ENCODE peak calls at places on chromosomes 3 and 15, in eight cellular contexts. V is activated CD8-positive, alpha-beta T cell treated with anti-CD3 and anti-CD28 coated beads for 36 hours; A is AG10803; X is upper lobe of right lung; Y is RWPE1; Z is B cell; I is transverse colon; D is Calu3. U is an unnamed sample.

GRCh38 chr3:15903164-15903563 is 105.4 kb upstream of the ANKRD28 start:
- DNase-seq in V (no peak), A (peak), X (no peak), Y (no peak), Z (no peak), I (no peak), D (no peak), U (no peak)

GRCh38 chr3:187777331-187778046 is 32.2 kb upstream of the BCL6 start:
- DNase-seq in V (peak), A (peak), X (no peak), Y (no peak), Z (peak), I (no peak), D (peak), U (no peak)

GRCh38 chr15:40052604-40053003 is 13.6 kb upstream of the SRP14 start:
- DNase-seq in V (no peak), A (no peak), X (no peak), Y (no peak), Z (no peak), I (peak), D (no peak), U (no peak)

GRCh38 chr15:46879067-46879770 is 838.1 kb upstream of the SEMA6D start:
- DNase-seq in V (no peak), A (no peak), X (no peak), Y (no peak), Z (no peak), I (no peak), D (no peak), U (no peak)

GRCh38 chr3:9047465-9048346 is 84.4 kb upstream of the RAD18 start:
- DNase-seq in V (no peak), A (no peak), X (no peak), Y (no peak), Z (no peak), I (peak), D (no peak), U (no peak)

GRCh38 chr15:79028411-79028964 is 62.1 kb downstream of the RASGRF1 start:
- DNase-seq in V (peak), A (peak), X (no peak), Y (peak), Z (peak), I (peak), D (peak), U (no peak)

GRCh38 chr3:123618076-123618703 is 33.3 kb upstream of the HACD2 start:
- DNase-seq in V (no peak), A (no peak), X (no peak), Y (no peak), Z (no peak), I (no peak), D (no peak), U (no peak)

GRCh38 chr3:109863701-109864100 is 526.4 kb upstream of the DPPA4 start:
- DNase-seq in V (no peak), A (no peak), X (no peak), Y (no peak), Z (no peak), I (no peak), D (no peak), U (no peak)

GRCh38 chr3:156609546-156609945 is 54.6 kb upstream of the SSR3 start:
- DNase-seq in V (no peak), A (no peak), X (no peak), Y (no peak), Z (no peak), I (no peak), D (no peak), U (no peak)

GRCh38 chr3:120368172-120368571 is 19.0 kb upstream of the LRRC58 start:
- DNase-seq in V (no peak), A (no peak), X (no peak), Y (no peak), Z (no peak), I (no peak), D (no peak), U (no peak)

GRCh38 chr15:71610991-71611720 is 199.2 kb upstream of the NR2E3 start:
- DNase-seq in V (no peak), A (peak), X (no peak), Y (no peak), Z (no peak), I (no peak), D (no peak), U (no peak)

GRCh38 chr15:40392986-40393948 is 10.7 kb downstream of the KNSTRN start:
- DNase-seq in V (no peak), A (peak), X (no peak), Y (no peak), Z (no peak), I (no peak), D (no peak), U (peak)

GRCh38 chr15:63104727-63105126 is 16.9 kb upstream of the LACTB start:
- DNase-seq in V (no peak), A (peak), X (no peak), Y (no peak), Z (no peak), I (no peak), D (no peak), U (no peak)

GRCh38 chr15:58752716-58753115 is 3.2 kb upstream of the ADAM10 start:
- DNase-seq in V (peak), A (no peak), X (no peak), Y (no peak), Z (no peak), I (no peak), D (no peak), U (no peak)

GRCh38 chr3:53493997-53494791 is at the start of gene CACNA1D:
- DNase-seq in V (peak), A (no peak), X (peak), Y (peak), Z (peak), I (peak), D (peak), U (no peak)

DNA sequence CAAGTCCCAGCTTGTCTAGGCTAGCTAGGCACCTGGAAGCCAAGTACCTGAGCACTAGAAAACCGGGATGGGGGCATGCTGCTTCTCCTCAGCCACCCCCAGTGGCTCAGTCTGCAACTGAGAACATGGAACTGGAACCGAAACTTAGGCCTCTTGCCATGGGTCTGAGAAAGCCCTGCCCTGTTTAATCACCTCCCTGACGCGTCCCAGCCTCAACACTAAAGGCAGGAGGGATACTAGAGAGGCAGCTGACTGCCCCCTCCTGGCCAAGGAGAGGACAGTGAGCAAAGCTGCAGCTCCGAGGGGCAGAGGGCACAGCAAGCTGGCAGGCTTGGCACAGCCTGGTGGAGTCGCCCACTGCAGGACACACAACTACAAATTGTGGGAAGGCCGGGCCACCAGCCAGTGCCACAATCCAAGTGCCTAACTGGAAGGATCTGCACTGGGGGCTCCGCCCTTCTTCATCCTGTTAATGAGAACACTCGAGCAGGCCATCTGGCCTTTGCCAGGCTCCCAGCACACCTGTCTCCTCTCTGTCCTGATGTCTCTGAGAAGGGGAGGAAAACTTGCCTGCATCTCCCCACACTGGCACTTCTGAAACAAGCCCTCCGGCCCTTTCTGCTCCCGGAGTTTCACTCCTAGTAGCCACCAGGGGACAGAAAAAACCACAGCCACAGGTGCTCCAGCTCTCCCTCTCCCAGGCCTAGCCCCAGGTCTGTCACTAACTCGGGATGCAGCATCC is 53.7 kb downstream of the BDH1 start:
- DNase-seq in V (peak), A (peak), X (peak), Y (no peak), Z (no peak), I (peak), D (peak), U (no peak)
- TF ChIP-seq CTCF in V (peak), A (peak), X (peak), Y (no peak), Z (no peak), I (peak), D (peak), U (peak)

GRCh38 chr15:80240261-80240660 is 11.8 kb downstream of the CTXND1 start:
- DNase-seq in V (no peak), A (no peak), X (no peak), Y (no peak), Z (no peak), I (no peak), D (no peak), U (no peak)

GRCh38 chr15:80241508-80241907 is 10.5 kb downstream of the CTXND1 start:
- DNase-seq in V (no peak), A (no peak), X (no peak), Y (no peak), Z (no peak), I (no peak), D (no peak), U (no peak)

GRCh38 chr15:80242802-80243201 is 9.2 kb downstream of the CTXND1 start:
- DNase-seq in V (no peak), A (no peak), X (no peak), Y (no peak), Z (no peak), I (no peak), D (no peak), U (no peak)

GRCh38 chr15:80246425-80246894 is 5.6 kb downstream of the CTXND1 start:
- DNase-seq in V (no peak), A (no peak), X (no peak), Y (no peak), Z (no peak), I (no peak), D (no peak), U (no peak)

GRCh38 chr15:80242132-80242769 is 9.8 kb downstream of the CTXND1 start:
- DNase-seq in V (peak), A (peak), X (no peak), Y (no peak), Z (no peak), I (peak), D (peak), U (no peak)
- TF ChIP-seq CTCF in V (peak), A (peak), X (peak), Y (no peak), Z (peak), I (peak), D (peak), U (peak)

GRCh38 chr3:55508335-55508734 is 21.2 kb upstream of the WNT5A start:
- DNase-seq in V (no peak), A (no peak), X (no peak), Y (no peak), Z (no peak), I (no peak), D (no peak), U (no peak)
- TF ChIP-seq CTCF in V (no peak), A (no peak), X (no peak), Y (no peak), Z (no peak), I (no peak), D (no peak), U (no peak)

GRCh38 chr3:46692566-46692983 is 904 bp downstream of the ALS2CL start:
- DNase-seq in V (peak), A (no peak), X (peak), Y (peak), Z (no peak), I (peak), D (peak), U (no peak)

GRCh38 chr3:46694520-46694919 is 1.0 kb upstream of the ALS2CL start:
- DNase-seq in V (no peak), A (no peak), X (no peak), Y (no peak), Z (no peak), I (no peak), D (no peak), U (no peak)

GRCh38 chr3:46695177-46695961 is 1.9 kb upstream of the ALS2CL start:
- DNase-seq in V (peak), A (no peak), X (peak), Y (no peak), Z (no peak), I (peak), D (peak), U (no peak)

GRCh38 chr3:46693897-46694235 is 387 bp upstream of the ALS2CL start:
- DNase-seq in V (peak), A (no peak), X (peak), Y (no peak), Z (no peak), I (peak), D (no peak), U (no peak)

GRCh38 chr3:46693038-46693896 is at the start of gene ALS2CL:
- DNase-seq in V (peak), A (no peak), X (peak), Y (peak), Z (peak), I (peak), D (peak), U (no peak)
- TF ChIP-seq CTCF in V (no peak), A (no peak), X (no peak), Y (no peak), Z (no peak), I (no peak), D (no peak), U (no peak)

DNA sequence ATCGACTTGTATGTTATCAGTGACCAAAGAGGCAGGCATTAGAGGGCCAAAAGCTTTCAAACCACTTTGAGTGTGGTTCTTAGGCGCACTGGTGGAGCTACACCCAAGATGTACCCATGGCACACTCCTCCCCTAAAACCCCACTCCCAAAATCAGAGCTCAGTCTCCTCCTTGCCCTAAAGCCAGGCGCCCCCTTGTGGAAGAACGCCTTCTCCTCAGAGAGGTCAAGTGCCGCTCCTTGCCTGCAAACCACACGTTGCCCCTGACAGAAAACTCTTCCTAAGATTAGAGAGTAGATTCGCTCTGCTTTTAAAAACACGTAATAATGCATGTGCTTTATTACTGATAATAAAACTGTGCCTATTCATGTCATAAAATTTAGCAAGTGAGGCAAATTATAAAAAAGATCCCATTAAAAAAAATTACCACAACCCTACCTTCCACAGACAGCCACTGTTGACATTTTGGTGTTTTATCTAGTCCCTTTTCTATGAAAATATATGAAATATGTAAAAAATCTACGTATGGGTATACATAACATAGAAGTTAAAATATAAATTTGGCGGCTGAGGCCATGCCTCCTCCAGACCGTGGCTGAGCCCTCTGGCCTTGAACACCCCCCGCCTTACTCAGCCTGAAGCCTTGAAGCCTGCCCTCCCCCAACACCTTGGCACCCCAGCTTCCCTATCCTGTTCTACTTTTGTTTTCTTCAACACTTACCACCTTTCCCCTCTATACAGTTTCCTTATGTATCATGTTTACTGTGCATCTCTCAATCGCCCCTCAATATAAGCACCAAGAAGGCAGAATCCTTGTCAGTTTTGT is 33.5 kb downstream of the BCL2L10 start:
- DNase-seq in V (peak), A (peak), X (peak), Y (peak), Z (peak), I (peak), D (peak), U (no peak)
- TF ChIP-seq CTCF in V (peak), A (peak), X (peak), Y (peak), Z (peak), I (peak), D (peak), U (peak)

GRCh38 chr3:178396318-178396717 is 139.9 kb upstream of the KCNMB2 start:
- DNase-seq in V (no peak), A (no peak), X (no peak), Y (no peak), Z (no peak), I (no peak), D (no peak), U (no peak)
- TF ChIP-seq CTCF in V (no peak), A (no peak), X (no peak), Y (no peak), Z (no peak), I (no peak), D (no peak), U (no peak)

GRCh38 chr3:98372445-98372844 is 18.0 kb upstream of the OR5K3 start:
- DNase-seq in V (no peak), A (no peak), X (no peak), Y (no peak), Z (no peak), I (no peak), D (no peak), U (no peak)

GRCh38 chr3:98371853-98372252 is 18.2 kb downstream of the OR5K4 start:
- DNase-seq in V (no peak), A (no peak), X (no peak), Y (no peak), Z (no peak), I (no peak), D (no peak), U (no peak)

GRCh38 chr3:98371186-98371585 is 17.5 kb downstream of the OR5K4 start:
- DNase-seq in V (no peak), A (no peak), X (no peak), Y (no peak), Z (no peak), I (no peak), D (no peak), U (no peak)

DNA sequence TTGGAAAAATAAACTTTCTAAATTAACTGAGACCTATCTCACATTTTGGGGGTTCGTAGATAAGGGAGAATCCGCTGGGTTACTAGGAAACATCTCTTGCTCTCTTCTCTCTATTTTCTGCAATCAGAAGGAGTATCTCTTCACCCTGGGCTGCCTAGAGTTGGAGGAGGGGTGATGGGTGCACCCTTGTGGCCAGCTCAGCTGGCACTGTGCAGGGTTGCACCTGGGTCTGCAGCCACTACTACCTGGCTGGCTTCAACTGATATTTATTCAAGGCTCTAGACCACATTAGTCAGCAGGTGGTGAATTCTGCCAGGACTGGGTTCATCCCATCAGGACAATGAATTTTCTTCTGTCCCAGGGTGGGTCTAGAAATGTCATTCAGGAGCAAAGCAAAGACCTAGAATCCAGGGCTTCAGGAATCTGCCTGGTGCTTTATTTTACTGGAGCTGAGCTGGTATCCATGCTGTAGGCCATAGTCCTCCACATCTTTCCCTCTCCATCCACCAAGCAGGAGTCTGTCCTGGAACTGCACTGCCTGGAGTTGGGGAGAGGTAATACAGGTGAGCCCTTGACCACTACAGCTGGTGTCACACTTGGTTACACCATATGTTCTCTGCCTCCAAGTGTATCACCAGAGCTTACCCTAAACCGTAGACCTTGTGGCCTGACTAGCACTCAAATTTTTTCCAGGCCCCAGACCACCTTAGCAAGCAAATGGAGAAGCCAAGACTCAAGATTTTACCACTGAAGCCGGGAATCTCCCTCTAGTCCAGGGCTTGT is 14.0 kb downstream of the OR5K4 start:
- DNase-seq in V (no peak), A (no peak), X (no peak), Y (no peak), Z (no peak), I (no peak), D (no peak), U (no peak)
- TF ChIP-seq CTCF in V (no peak), A (no peak), X (no peak), Y (no peak), Z (no peak), I (no peak), D (no peak), U (no peak)

DNA sequence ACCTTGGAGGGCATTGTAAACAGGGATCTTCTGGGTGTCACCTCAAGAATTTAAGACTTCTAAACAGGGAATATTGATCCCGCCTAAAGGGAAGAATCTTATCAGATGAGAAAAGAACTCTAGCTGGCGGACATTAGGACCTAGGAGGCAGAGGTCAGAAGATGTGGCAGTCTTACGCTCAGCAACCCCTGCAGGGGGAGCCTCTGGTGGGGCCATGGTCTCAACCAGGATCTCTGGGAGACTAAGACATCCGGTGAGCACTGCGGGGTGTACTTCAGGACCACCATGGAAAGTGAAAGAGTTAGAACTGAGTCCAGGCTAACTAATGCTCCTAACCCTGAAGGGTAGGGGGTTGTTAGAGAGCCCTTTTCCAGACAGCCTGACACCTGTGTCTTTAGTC is 295.2 kb downstream of the VGLL3 start:
- DNase-seq in V (no peak), A (no peak), X (no peak), Y (no peak), Z (no peak), I (no peak), D (no peak), U (no peak)
- TF ChIP-seq CTCF in V (no peak), A (no peak), X (no peak), Y (no peak), Z (no peak), I (no peak), D (no peak), U (no peak)

U was measured in AG09319.